ENCODE peak calls at places on chromosomes 7 and 10, in five cellular contexts. One of them, this sample, is unnamed. For H3F3A, the result is how much of the 10 kb centered on the place peaks cover.

GRCh38 chr7:129785457-129786178 is 167.1 kb downstream of the UBE2H start:
- DNase-seq in GM23338: no peak
- DNase-seq in PC-3: no peak
- DNase-seq in MM.1S: peak
- DNase-seq in neural progenitor cell: peak
- DNase-seq in this sample: peak

GRCh38 chr7:148114807-148115206 is 475.8 kb upstream of the C7orf33 start:
- DNase-seq in GM23338: no peak
- DNase-seq in PC-3: no peak
- DNase-seq in MM.1S: no peak
- DNase-seq in neural progenitor cell: no peak
- DNase-seq in this sample: no peak

GRCh38 chr10:78337646-78338391 is 304.2 kb downstream of the RPS24 start:
- DNase-seq in GM23338: no peak
- DNase-seq in PC-3: no peak
- DNase-seq in MM.1S: no peak
- DNase-seq in neural progenitor cell: no peak
- DNase-seq in this sample: peak

GRCh38 chr10:61140765-61141392 is 196.9 kb upstream of the RHOBTB1 start:
- DNase-seq in GM23338: peak
- DNase-seq in PC-3: peak
- DNase-seq in MM.1S: peak
- DNase-seq in neural progenitor cell: peak
- DNase-seq in this sample: peak

GRCh38 chr7:139738101-139738489 is 39.7 kb downstream of the HIPK2 start:
- DNase-seq in GM23338: no peak
- DNase-seq in PC-3: no peak
- DNase-seq in MM.1S: no peak
- DNase-seq in neural progenitor cell: no peak
- DNase-seq in this sample: peak

GRCh38 chr7:129781128-129781855 is 169.8 kb downstream of the NRF1 start:
- DNase-seq in GM23338: peak
- DNase-seq in PC-3: no peak
- DNase-seq in MM.1S: peak
- DNase-seq in neural progenitor cell: no peak
- DNase-seq in this sample: no peak

GRCh38 chr7:94514140-94514889 is 4.7 kb downstream of the CASD1 start:
- DNase-seq in GM23338: no peak
- DNase-seq in PC-3: no peak
- DNase-seq in MM.1S: no peak
- DNase-seq in neural progenitor cell: no peak
- DNase-seq in this sample: no peak

GRCh38 chr10:13708256-13708990 is 121.7 kb downstream of the PRPF18 start:
- DNase-seq in GM23338: peak
- DNase-seq in PC-3: peak
- DNase-seq in MM.1S: no peak
- DNase-seq in neural progenitor cell: peak
- DNase-seq in this sample: no peak

GRCh38 chr10:13105184-13105583 is 5.2 kb downstream of the OPTN start:
- DNase-seq in GM23338: no peak
- DNase-seq in PC-3: no peak
- DNase-seq in MM.1S: no peak
- DNase-seq in neural progenitor cell: no peak
- DNase-seq in this sample: peak

GRCh38 chr7:121505540-121506182 is 109.6 kb upstream of the FAM3C start:
- DNase-seq in GM23338: no peak
- DNase-seq in PC-3: no peak
- DNase-seq in MM.1S: no peak
- DNase-seq in neural progenitor cell: no peak
- DNase-seq in this sample: no peak

GRCh38 chr10:4704034-4704545 is 121.9 kb upstream of the AKR1E2 start:
- DNase-seq in GM23338: no peak
- DNase-seq in PC-3: peak
- DNase-seq in MM.1S: peak
- DNase-seq in neural progenitor cell: no peak
- DNase-seq in this sample: peak

GRCh38 chr7:149404830-149405229 is 56.0 kb downstream of the ZNF777 start:
- DNase-seq in GM23338: no peak
- DNase-seq in PC-3: no peak
- DNase-seq in MM.1S: no peak
- DNase-seq in neural progenitor cell: no peak
- DNase-seq in this sample: no peak

GRCh38 chr7:27161214-27161720 is 4.1 kb downstream of the HOXA9 start:
- DNase-seq in GM23338: no peak
- DNase-seq in PC-3: no peak
- DNase-seq in MM.1S: no peak
- DNase-seq in neural progenitor cell: no peak
- DNase-seq in this sample: peak

GRCh38 chr7:131517218-131517923 is 39.1 kb downstream of the PODXL start:
- DNase-seq in GM23338: no peak
- DNase-seq in PC-3: no peak
- DNase-seq in MM.1S: no peak
- DNase-seq in neural progenitor cell: no peak
- DNase-seq in this sample: no peak

GRCh38 chr7:131509781-131510180 is 46.6 kb downstream of the PODXL start:
- DNase-seq in GM23338: no peak
- DNase-seq in PC-3: no peak
- DNase-seq in MM.1S: no peak
- DNase-seq in neural progenitor cell: no peak
- DNase-seq in this sample: no peak

GRCh38 chr7:131511774-131512535 is 44.5 kb downstream of the PODXL start:
- DNase-seq in GM23338: no peak
- DNase-seq in PC-3: no peak
- DNase-seq in MM.1S: no peak
- DNase-seq in neural progenitor cell: no peak
- DNase-seq in this sample: no peak

GRCh38 chr7:131511071-131511470 is 45.4 kb downstream of the PODXL start:
- DNase-seq in GM23338: no peak
- DNase-seq in PC-3: no peak
- DNase-seq in MM.1S: no peak
- DNase-seq in neural progenitor cell: no peak
- DNase-seq in this sample: no peak

DNA sequence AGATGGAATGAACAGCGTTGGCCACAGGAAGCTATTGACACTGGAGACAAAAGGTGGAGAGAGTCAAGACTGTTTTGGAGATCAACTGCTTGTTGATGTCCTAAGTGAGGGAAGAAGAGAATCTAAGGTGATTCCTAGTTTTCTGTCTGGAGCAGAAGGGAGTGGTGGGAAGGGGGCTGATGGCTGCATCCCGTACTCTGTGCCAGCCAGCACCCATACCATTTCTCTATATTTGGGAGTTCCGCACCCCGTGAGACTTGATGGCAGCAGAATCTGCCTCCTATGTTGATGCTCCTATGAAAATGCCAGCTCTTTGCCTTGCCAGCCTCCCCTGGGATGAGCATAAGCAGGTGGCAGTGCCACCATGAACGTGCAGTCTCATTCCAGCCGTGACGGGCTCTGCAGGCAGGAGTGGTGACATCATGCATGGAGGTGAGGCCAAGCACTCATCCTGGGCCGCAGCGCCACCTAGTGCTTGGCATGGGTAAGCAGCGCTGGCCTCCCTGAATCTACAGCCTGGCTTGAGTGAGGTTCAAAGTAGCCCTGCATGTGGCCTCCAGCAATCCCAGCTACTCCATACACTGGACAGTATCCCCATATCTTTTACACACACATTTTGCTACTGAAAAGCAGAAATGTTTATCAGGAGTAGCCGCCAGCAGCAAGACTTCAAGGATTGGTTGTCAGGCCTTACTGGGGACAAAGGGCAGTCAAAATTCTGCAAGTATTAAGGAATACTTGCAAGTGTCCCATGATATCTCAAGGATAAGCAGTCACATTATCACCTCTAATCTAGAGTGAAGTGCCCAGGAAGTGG is 43.0 kb downstream of the PODXL start:
- DNase-seq in GM23338: peak
- DNase-seq in PC-3: peak
- DNase-seq in MM.1S: peak
- DNase-seq in neural progenitor cell: peak
- DNase-seq in this sample: peak
- H3F3A ChIP-seq in GM23338: half or more
- H3F3A ChIP-seq in PC-3: under half
- H3F3A ChIP-seq in MM.1S: under half
- H3F3A ChIP-seq in neural progenitor cell: under half
- H3F3A ChIP-seq in this sample: half or more

DNA sequence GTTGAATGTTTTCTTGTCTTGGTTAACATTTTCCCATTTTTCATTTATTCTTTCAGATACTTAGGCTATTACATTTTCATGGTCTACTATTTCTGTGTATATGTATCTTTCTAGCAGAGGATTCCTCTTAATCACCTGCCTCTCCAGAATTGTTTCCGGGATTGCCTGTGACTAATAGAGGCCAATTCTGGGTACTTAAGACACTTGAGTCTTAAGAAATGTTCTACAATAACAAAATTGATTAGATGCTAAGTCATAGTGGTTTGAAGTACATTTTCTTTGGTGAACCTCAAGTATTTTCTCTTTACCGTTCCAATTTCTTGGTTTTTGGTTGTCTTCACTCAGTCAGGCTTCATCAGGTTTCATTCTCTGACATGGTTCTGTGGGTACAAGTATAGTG is 26.4 kb downstream of the BBS9 start:
- DNase-seq in GM23338: no peak
- DNase-seq in PC-3: no peak
- DNase-seq in MM.1S: no peak
- DNase-seq in neural progenitor cell: no peak
- DNase-seq in this sample: peak
- TF ChIP-seq EZH2 in GM23338: no peak
- TF ChIP-seq EZH2 in PC-3: no peak
- TF ChIP-seq EZH2 in MM.1S: no peak
- TF ChIP-seq EZH2 in neural progenitor cell: no peak
- TF ChIP-seq EZH2 in this sample: no peak

GRCh38 chr10:16856567-16856966 is 39.3 kb upstream of the RSU1 start:
- DNase-seq in GM23338: peak
- DNase-seq in PC-3: no peak
- DNase-seq in MM.1S: no peak
- DNase-seq in neural progenitor cell: peak
- DNase-seq in this sample: no peak
- H3F3A ChIP-seq in GM23338: under half
- H3F3A ChIP-seq in PC-3: under half
- H3F3A ChIP-seq in MM.1S: under half
- H3F3A ChIP-seq in neural progenitor cell: under half
- H3F3A ChIP-seq in this sample: under half

GRCh38 chr10:101237080-101237817 is 8.0 kb upstream of the LBX1 start:
- DNase-seq in GM23338: peak
- DNase-seq in PC-3: no peak
- DNase-seq in MM.1S: no peak
- DNase-seq in neural progenitor cell: peak
- DNase-seq in this sample: no peak
- TF ChIP-seq EZH2 in GM23338: peak
- TF ChIP-seq EZH2 in PC-3: no peak
- TF ChIP-seq EZH2 in MM.1S: no peak
- TF ChIP-seq EZH2 in neural progenitor cell: peak
- TF ChIP-seq EZH2 in this sample: no peak

GRCh38 chr7:106421181-106421762 is 136.5 kb upstream of the NAMPT start:
- DNase-seq in GM23338: no peak
- DNase-seq in PC-3: no peak
- DNase-seq in MM.1S: no peak
- DNase-seq in neural progenitor cell: no peak
- DNase-seq in this sample: peak
- H3F3A ChIP-seq in GM23338: under half
- H3F3A ChIP-seq in PC-3: under half
- H3F3A ChIP-seq in MM.1S: under half
- H3F3A ChIP-seq in neural progenitor cell: under half
- H3F3A ChIP-seq in this sample: under half

GRCh38 chr10:11016959-11017574 is 605 bp upstream of the CELF2 start:
- DNase-seq in GM23338: no peak
- DNase-seq in PC-3: no peak
- DNase-seq in MM.1S: no peak
- DNase-seq in neural progenitor cell: no peak
- DNase-seq in this sample: peak

GRCh38 chr10:11017575-11018425 is at the start of gene CELF2:
- DNase-seq in GM23338: peak
- DNase-seq in PC-3: no peak
- DNase-seq in MM.1S: peak
- DNase-seq in neural progenitor cell: peak
- DNase-seq in this sample: peak

GRCh38 chr10:11020026-11020820 is 2.6 kb downstream of the CELF2 start:
- DNase-seq in GM23338: no peak
- DNase-seq in PC-3: no peak
- DNase-seq in MM.1S: no peak
- DNase-seq in neural progenitor cell: no peak
- DNase-seq in this sample: no peak

GRCh38 chr10:11018830-11019692 is 1.4 kb downstream of the CELF2 start:
- DNase-seq in GM23338: no peak
- DNase-seq in PC-3: no peak
- DNase-seq in MM.1S: no peak
- DNase-seq in neural progenitor cell: no peak
- DNase-seq in this sample: peak

DNA sequence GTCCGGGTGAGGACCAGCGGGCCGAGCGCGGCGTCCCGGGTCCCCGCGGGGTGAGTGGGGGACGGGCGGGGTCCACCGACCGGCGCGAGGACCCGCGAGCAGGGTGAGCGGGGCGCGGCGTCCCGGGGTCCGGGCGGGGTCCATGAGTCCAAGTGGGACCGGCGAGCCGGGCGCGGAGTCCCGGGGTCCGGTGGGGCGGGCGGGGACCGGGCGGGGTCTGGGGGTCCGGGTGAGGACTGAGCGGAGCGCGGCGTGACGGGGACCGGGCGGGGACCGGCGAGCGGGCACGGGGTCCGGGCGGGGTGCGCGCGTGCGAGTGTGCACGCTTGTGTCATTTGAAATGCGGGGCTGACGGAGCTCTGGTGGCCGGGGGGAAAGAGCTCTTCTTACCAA is 750 bp downstream of the CELF2 start:
- DNase-seq in GM23338: peak
- DNase-seq in PC-3: no peak
- DNase-seq in MM.1S: peak
- DNase-seq in neural progenitor cell: peak
- DNase-seq in this sample: peak
- TF ChIP-seq EZH2 in GM23338: no peak
- TF ChIP-seq EZH2 in PC-3: no peak
- TF ChIP-seq EZH2 in MM.1S: no peak
- TF ChIP-seq EZH2 in neural progenitor cell: no peak
- TF ChIP-seq EZH2 in this sample: no peak

GRCh38 chr10:48574817-48575380 is 30.0 kb downstream of the ARHGAP22 start:
- DNase-seq in GM23338: no peak
- DNase-seq in PC-3: no peak
- DNase-seq in MM.1S: no peak
- DNase-seq in neural progenitor cell: no peak
- DNase-seq in this sample: no peak
- H3F3A ChIP-seq in GM23338: under half
- H3F3A ChIP-seq in PC-3: under half
- H3F3A ChIP-seq in MM.1S: under half
- H3F3A ChIP-seq in neural progenitor cell: under half
- H3F3A ChIP-seq in this sample: under half

This sample was measured in GM23248.